ENCODE peak calls at places on chromosomes 13 and 19, in five cellular contexts. Y is NCI-H1105; K is activated CD4-positive, alpha-beta T cell treated with anti-CD3 and anti-CD28 coated beads for 4 hours; L is T-helper 9 cell; Q is heart right ventricle. J is an unnamed sample.

GRCh38 chr13:95300625-95301134 is 571 bp downstream of the ABCC4 start:
- DNase-seq in Y (no peak), L (peak; percentile 24), K (peak; percentile 51), Q (peak; percentile 49), J (peak; percentile 64)

GRCh38 chr19:16038196-16038695 is 38.0 kb upstream of the TPM4 start:
- DNase-seq in Y (no peak), L (no peak), Q (no peak), K (no peak), J (no peak)

GRCh38 chr13:36275190-36276002 is 22.2 kb downstream of the CCDC169 start:
- DNase-seq in Q (no peak), Y (peak; percentile 37), K (no peak), L (no peak), J (no peak)

GRCh38 chr19:17831419-17831888 is 10.1 kb upstream of the INSL3 start:
- DNase-seq in K (no peak), Y (peak; percentile 6), L (no peak), Q (no peak), J (no peak)

GRCh38 chr19:38744298-38744681 is at the start of gene CAPN12:
- DNase-seq in K (no peak), Y (no peak), Q (no peak), L (no peak), J (no peak)

GRCh38 chr13:37357548-37357947 is 241.0 kb downstream of the POSTN start:
- DNase-seq in K (no peak), Y (no peak), L (no peak), Q (no peak), J (no peak)

GRCh38 chr13:30715837-30716236 is 19.5 kb upstream of the ALOX5AP start:
- DNase-seq in K (no peak), Y (no peak), L (no peak), Q (peak; percentile 57), J (peak; percentile 76)

GRCh38 chr19:38039966-38040365 is 133.0 kb downstream of the SIPA1L3 start:
- DNase-seq in Y (no peak), L (no peak), Q (no peak), K (no peak), J (no peak)

GRCh38 chr19:3238066-3238561 is 13.7 kb downstream of the CELF5 start:
- DNase-seq in Q (no peak), Y (no peak), K (no peak), L (no peak), J (no peak)

GRCh38 chr13:102597029-102598015 is 536 bp downstream of the TPP2 start:
- DNase-seq in K (peak; percentile 3), L (peak; percentile 2), Y (no peak), Q (no peak), J (peak; percentile 16)

GRCh38 chr19:36837902-36838783 is at the start of gene ZNF790:
- DNase-seq in Q (peak; percentile 85), Y (peak; percentile 85), L (peak; percentile 68), K (peak; percentile 77), J (peak; percentile 90)

GRCh38 chr13:109372666-109373065 is 413.7 kb downstream of the IRS2 start:
- DNase-seq in Y (no peak), L (no peak), Q (no peak), K (no peak), J (no peak)

GRCh38 chr19:49017666-49018351 is 918 bp upstream of the LHB start:
- DNase-seq in K (peak; percentile 61), Q (peak; percentile 55), L (peak; percentile 56), Y (peak; percentile 36), J (peak; percentile 36)

GRCh38 chr13:38045278-38046048 is 175.9 kb upstream of the TRPC4 start:
- DNase-seq in K (no peak), Y (no peak), Q (no peak), L (no peak), J (no peak)

GRCh38 chr19:1057185-1057857 is 9.6 kb upstream of the ARHGAP45 start:
- DNase-seq in K (peak; percentile 55), Y (no peak), Q (no peak), L (no peak), J (no peak)

GRCh38 chr13:43087960-43088580 is 64.7 kb downstream of the DNAJC15 start:
- DNase-seq in Y (no peak), Q (no peak), K (no peak), L (no peak), J (no peak)

GRCh38 chr13:75635621-75636338 is at the start of gene LMO7:
- DNase-seq in L (peak; percentile 46), Q (peak; percentile 61), K (peak; percentile 24), Y (no peak), J (peak; percentile 50)

GRCh38 chr13:40697711-40698110 is 31.3 kb upstream of the FOXO1 start:
- DNase-seq in Q (no peak), Y (no peak), K (no peak), L (no peak), J (no peak)

GRCh38 chr13:113935081-113935511 is 38.8 kb downstream of the C13orf46 start:
- DNase-seq in Q (no peak), L (no peak), Y (no peak), K (no peak), J (no peak)

GRCh38 chr19:44648536-44649370 is 5.0 kb downstream of the PVR start:
- DNase-seq in Q (no peak), K (no peak), L (no peak), Y (no peak), J (peak; percentile 31)

GRCh38 chr19:46224773-46225172 is 4.8 kb upstream of the IGFL1 start:
- DNase-seq in L (no peak), Y (no peak), K (no peak), Q (no peak), J (no peak)

GRCh38 chr19:14767466-14767971 is 10.8 kb downstream of the ADGRE2 start:
- DNase-seq in Y (no peak), Q (no peak), K (no peak), L (no peak), J (no peak)

GRCh38 chr19:34261335-34262109 is 7.2 kb downstream of the GARRE1 start:
- DNase-seq in Y (no peak), Q (no peak), K (no peak), L (no peak), J (no peak)

GRCh38 chr13:40420160-40420740 is 246.2 kb downstream of the FOXO1 start:
- DNase-seq in K (no peak), L (no peak), Q (no peak), Y (no peak), J (no peak)

GRCh38 chr13:50616101-50616500 is 227.4 kb downstream of the DLEU7 start:
- DNase-seq in K (no peak), Y (no peak), Q (no peak), L (no peak), J (no peak)

GRCh38 chr13:73224708-73225107 is 165.9 kb downstream of the KLF5 start:
- DNase-seq in Y (no peak), Q (no peak), K (no peak), L (no peak), J (no peak)

GRCh38 chr19:12052571-12053169 is at the start of gene ZNF878:
- DNase-seq in L (no peak), Y (peak; percentile 93), K (no peak), Q (peak; percentile 89), J (peak; percentile 91)